ENCODE peak calls at places on chromosome 6, in five cellular contexts. One of them, this sample, is unnamed.

GRCh38 chr6:14966902-14967711 is 278.8 kb upstream of the JARID2 start:
- DNase-seq in nephron progenitor cell: no peak
- DNase-seq in testis: no peak
- DNase-seq in neural crest cell: no peak
- DNase-seq in H9: no peak
- DNase-seq in this sample: no peak

GRCh38 chr6:68760941-68761676 is 126.0 kb downstream of the ADGRB3 start:
- DNase-seq in nephron progenitor cell: no peak
- DNase-seq in testis: no peak
- DNase-seq in H9: no peak
- DNase-seq in neural crest cell: no peak
- DNase-seq in this sample: no peak

GRCh38 chr6:38612386-38612965 is 27.3 kb downstream of the BTBD9 start:
- DNase-seq in nephron progenitor cell: no peak
- DNase-seq in neural crest cell: no peak
- DNase-seq in H9: no peak
- DNase-seq in testis: no peak
- DNase-seq in this sample: no peak

GRCh38 chr6:134402372-134402984 is 84.6 kb upstream of the SGK1 start:
- DNase-seq in testis: no peak
- DNase-seq in nephron progenitor cell: no peak
- DNase-seq in H9: no peak
- DNase-seq in neural crest cell: no peak
- DNase-seq in this sample: no peak

GRCh38 chr6:2630891-2631458 is 119.7 kb downstream of the MYLK4 start:
- DNase-seq in nephron progenitor cell: no peak
- DNase-seq in H9: no peak
- DNase-seq in testis: no peak
- DNase-seq in neural crest cell: no peak
- DNase-seq in this sample: no peak

GRCh38 chr6:148739822-148740128 is 7.1 kb upstream of the UST start:
- DNase-seq in nephron progenitor cell: no peak
- DNase-seq in H9: no peak
- DNase-seq in testis: no peak
- DNase-seq in neural crest cell: no peak
- DNase-seq in this sample: no peak

GRCh38 chr6:2081155-2082138 is 164.0 kb downstream of the GMDS start:
- DNase-seq in testis: no peak
- DNase-seq in neural crest cell: no peak
- DNase-seq in H9: no peak
- DNase-seq in nephron progenitor cell: no peak
- DNase-seq in this sample: no peak

GRCh38 chr6:29603930-29604329 is 19.0 kb downstream of the OR2H2 start:
- DNase-seq in neural crest cell: no peak
- DNase-seq in H9: no peak
- DNase-seq in nephron progenitor cell: no peak
- DNase-seq in testis: no peak
- DNase-seq in this sample: no peak

GRCh38 chr6:14501240-14501639 is 383.7 kb downstream of the CD83 start:
- DNase-seq in testis: no peak
- DNase-seq in H9: no peak
- DNase-seq in nephron progenitor cell: no peak
- DNase-seq in neural crest cell: peak
- DNase-seq in this sample: no peak

GRCh38 chr6:13846841-13847240 is 32.5 kb upstream of the MCUR1 start:
- DNase-seq in testis: no peak
- DNase-seq in H9: peak
- DNase-seq in nephron progenitor cell: no peak
- DNase-seq in neural crest cell: peak
- DNase-seq in this sample: no peak

GRCh38 chr6:4313044-4313686 is 177.8 kb upstream of the ECI2 start:
- DNase-seq in nephron progenitor cell: no peak
- DNase-seq in testis: no peak
- DNase-seq in neural crest cell: no peak
- DNase-seq in H9: peak
- DNase-seq in this sample: no peak

GRCh38 chr6:3825851-3826581 is 23.2 kb upstream of the FAM50B start:
- DNase-seq in nephron progenitor cell: no peak
- DNase-seq in neural crest cell: no peak
- DNase-seq in testis: peak
- DNase-seq in H9: no peak
- DNase-seq in this sample: no peak

GRCh38 chr6:26550250-26550993 is 12.3 kb downstream of the HMGN4 start:
- DNase-seq in neural crest cell: peak
- DNase-seq in testis: peak
- DNase-seq in nephron progenitor cell: peak
- DNase-seq in H9: peak
- DNase-seq in this sample: peak

GRCh38 chr6:137823826-137824501 is 43.1 kb upstream of the TNFAIP3 start:
- DNase-seq in neural crest cell: peak
- DNase-seq in testis: peak
- DNase-seq in H9: no peak
- DNase-seq in nephron progenitor cell: peak
- DNase-seq in this sample: no peak

GRCh38 chr6:90895299-90896164 is 308.7 kb upstream of the MAP3K7 start:
- DNase-seq in nephron progenitor cell: no peak
- DNase-seq in testis: no peak
- DNase-seq in neural crest cell: no peak
- DNase-seq in H9: no peak
- DNase-seq in this sample: no peak

GRCh38 chr6:134437376-134437775 is 119.5 kb upstream of the SGK1 start:
- DNase-seq in testis: no peak
- DNase-seq in nephron progenitor cell: no peak
- DNase-seq in neural crest cell: no peak
- DNase-seq in H9: no peak
- DNase-seq in this sample: no peak

GRCh38 chr6:74731204-74731603 is 474.6 kb downstream of the COL12A1 start:
- DNase-seq in H9: no peak
- DNase-seq in nephron progenitor cell: no peak
- DNase-seq in neural crest cell: no peak
- DNase-seq in testis: no peak
- DNase-seq in this sample: no peak

GRCh38 chr6:111763381-111763780 is 109.9 kb downstream of the FYN start:
- DNase-seq in testis: no peak
- DNase-seq in nephron progenitor cell: no peak
- DNase-seq in neural crest cell: no peak
- DNase-seq in H9: no peak
- DNase-seq in this sample: no peak

GRCh38 chr6:44504321-44504761 is 116.8 kb downstream of the CDC5L start:
- DNase-seq in nephron progenitor cell: no peak
- DNase-seq in neural crest cell: no peak
- DNase-seq in testis: no peak
- DNase-seq in H9: peak
- DNase-seq in this sample: no peak

GRCh38 chr6:131652472-131652871 is 15.4 kb downstream of the ENPP3 start:
- DNase-seq in nephron progenitor cell: no peak
- DNase-seq in testis: no peak
- DNase-seq in H9: no peak
- DNase-seq in neural crest cell: no peak
- DNase-seq in this sample: no peak

GRCh38 chr6:46983007-46983411 is 59.1 kb downstream of the ADGRF1 start:
- DNase-seq in nephron progenitor cell: no peak
- DNase-seq in testis: no peak
- DNase-seq in H9: peak
- DNase-seq in neural crest cell: no peak
- DNase-seq in this sample: no peak

GRCh38 chr6:16832027-16832688 is 70.9 kb upstream of the ATXN1 start:
- DNase-seq in neural crest cell: no peak
- DNase-seq in nephron progenitor cell: no peak
- DNase-seq in H9: no peak
- DNase-seq in testis: no peak
- DNase-seq in this sample: no peak

GRCh38 chr6:40587240-40588069 is at the start of gene LRFN2:
- DNase-seq in nephron progenitor cell: peak
- DNase-seq in H9: peak
- DNase-seq in neural crest cell: peak
- DNase-seq in testis: peak
- DNase-seq in this sample: peak

GRCh38 chr6:120355822-120356221 is 978.5 kb downstream of the TBC1D32 start:
- DNase-seq in H9: no peak
- DNase-seq in neural crest cell: no peak
- DNase-seq in testis: no peak
- DNase-seq in nephron progenitor cell: no peak
- DNase-seq in this sample: no peak

GRCh38 chr6:169019727-169020491 is 233.7 kb downstream of the THBS2 start:
- DNase-seq in H9: peak
- DNase-seq in nephron progenitor cell: no peak
- DNase-seq in neural crest cell: no peak
- DNase-seq in testis: no peak
- DNase-seq in this sample: no peak

GRCh38 chr6:170460606-170461005 is 92.5 kb downstream of the PSMB1 start:
- DNase-seq in neural crest cell: no peak
- DNase-seq in nephron progenitor cell: no peak
- DNase-seq in H9: no peak
- DNase-seq in testis: no peak
- DNase-seq in this sample: no peak

GRCh38 chr6:158284340-158285210 is 27.7 kb upstream of the TULP4 start:
- DNase-seq in nephron progenitor cell: no peak
- DNase-seq in H9: peak
- DNase-seq in neural crest cell: no peak
- DNase-seq in testis: no peak
- DNase-seq in this sample: no peak

GRCh38 chr6:158631678-158632537 is 12.6 kb downstream of the DYNLT1 start:
- DNase-seq in testis: peak
- DNase-seq in neural crest cell: no peak
- DNase-seq in nephron progenitor cell: no peak
- DNase-seq in H9: no peak
- DNase-seq in this sample: no peak

GRCh38 chr6:43957273-43957672 is 170.0 kb downstream of the MRPL14 start:
- DNase-seq in neural crest cell: no peak
- DNase-seq in nephron progenitor cell: no peak
- DNase-seq in testis: no peak
- DNase-seq in H9: no peak
- DNase-seq in this sample: no peak

GRCh38 chr6:105077592-105078463 is 102.0 kb downstream of the POPDC3 start:
- DNase-seq in nephron progenitor cell: no peak
- DNase-seq in H9: no peak
- DNase-seq in testis: no peak
- DNase-seq in neural crest cell: no peak
- DNase-seq in this sample: no peak

GRCh38 chr6:28587746-28588075 is 62.0 kb downstream of the GPX5 start:
- DNase-seq in H9: no peak
- DNase-seq in testis: no peak
- DNase-seq in neural crest cell: no peak
- DNase-seq in nephron progenitor cell: peak
- DNase-seq in this sample: no peak

GRCh38 chr6:28586273-28586672 is 60.6 kb downstream of the GPX5 start:
- DNase-seq in H9: no peak
- DNase-seq in nephron progenitor cell: no peak
- DNase-seq in testis: peak
- DNase-seq in neural crest cell: no peak
- DNase-seq in this sample: no peak

GRCh38 chr6:28589952-28590340 is 64.3 kb downstream of the GPX5 start:
- DNase-seq in neural crest cell: no peak
- DNase-seq in H9: no peak
- DNase-seq in testis: no peak
- DNase-seq in nephron progenitor cell: peak
- DNase-seq in this sample: no peak

GRCh38 chr6:28587011-28587745 is 61.5 kb downstream of the GPX5 start:
- DNase-seq in neural crest cell: peak
- DNase-seq in nephron progenitor cell: peak
- DNase-seq in H9: peak
- DNase-seq in testis: peak
- DNase-seq in this sample: peak

GRCh38 chr6:28589234-28589951 is 63.7 kb downstream of the GPX5 start:
- DNase-seq in H9: peak
- DNase-seq in neural crest cell: peak
- DNase-seq in testis: peak
- DNase-seq in nephron progenitor cell: peak
- DNase-seq in this sample: peak
- TF ChIP-seq CTCF in H9: no peak
- TF ChIP-seq CTCF in neural crest cell: peak
- TF ChIP-seq CTCF in testis: no peak
- TF ChIP-seq CTCF in nephron progenitor cell: no peak
- TF ChIP-seq CTCF in this sample: no peak

GRCh38 chr6:144104898-144105487 is 9.6 kb upstream of the SF3B5 start:
- DNase-seq in H9: no peak
- DNase-seq in nephron progenitor cell: no peak
- DNase-seq in testis: peak
- DNase-seq in neural crest cell: peak
- DNase-seq in this sample: no peak
- TF ChIP-seq CTCF in H9: peak
- TF ChIP-seq CTCF in nephron progenitor cell: peak
- TF ChIP-seq CTCF in testis: peak
- TF ChIP-seq CTCF in neural crest cell: peak
- TF ChIP-seq CTCF in this sample: peak

DNA sequence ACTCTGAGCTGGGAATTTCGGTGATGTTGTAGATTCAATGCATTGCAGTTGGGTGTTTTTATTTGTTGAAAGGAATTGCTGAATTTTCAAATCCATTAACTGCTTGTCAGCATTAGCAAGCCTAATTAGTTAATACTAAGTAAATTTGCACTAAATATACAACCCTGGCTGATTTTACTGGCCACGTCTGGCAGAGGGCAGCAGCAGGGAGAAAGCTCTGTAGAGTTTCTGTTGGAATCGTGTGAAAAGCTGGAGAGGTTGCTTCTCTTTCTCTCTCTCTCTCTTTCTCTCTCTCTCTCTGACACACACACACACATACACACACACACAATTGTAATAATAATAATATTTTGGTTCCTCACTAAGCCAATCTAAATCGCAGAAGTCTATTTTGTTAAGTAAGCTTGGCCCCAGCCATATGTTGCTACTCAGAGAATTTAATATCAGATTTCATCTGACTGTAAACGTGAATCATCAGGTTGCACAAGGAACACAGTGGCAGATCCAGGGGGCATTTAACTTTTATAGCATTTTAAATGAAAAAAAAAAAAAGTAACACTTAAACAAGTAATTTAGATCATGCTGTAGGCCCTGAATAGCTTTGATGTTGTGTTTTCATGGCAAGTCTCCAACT is 289.5 kb downstream of the ESR1 start:
- DNase-seq in testis: no peak
- DNase-seq in H9: no peak
- DNase-seq in nephron progenitor cell: no peak
- DNase-seq in neural crest cell: no peak
- DNase-seq in this sample: no peak
- TF ChIP-seq CTCF in testis: no peak
- TF ChIP-seq CTCF in H9: no peak
- TF ChIP-seq CTCF in nephron progenitor cell: no peak
- TF ChIP-seq CTCF in neural crest cell: no peak
- TF ChIP-seq CTCF in this sample: no peak

DNA sequence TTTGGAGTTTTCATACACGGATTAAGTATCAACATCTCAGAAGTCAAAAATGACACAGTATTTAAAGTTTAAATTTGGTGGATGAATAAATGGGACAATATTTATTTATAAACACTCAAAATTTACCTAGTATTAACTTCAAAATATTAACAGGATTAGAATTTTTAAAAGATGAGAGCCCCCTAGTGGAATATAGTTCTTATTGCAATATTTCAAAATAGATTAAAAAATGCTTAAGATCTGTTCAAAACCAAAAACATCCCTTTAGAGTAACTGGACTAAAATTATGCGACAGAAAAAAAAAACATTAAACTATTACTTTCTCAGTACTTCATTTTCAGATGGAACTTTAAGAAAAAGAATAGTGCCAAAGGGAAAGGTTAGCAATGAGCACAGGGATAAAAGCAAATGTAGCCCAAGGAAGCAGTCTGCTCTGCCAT is 56.6 kb downstream of the SNX14 start:
- DNase-seq in testis: no peak
- DNase-seq in neural crest cell: no peak
- DNase-seq in nephron progenitor cell: no peak
- DNase-seq in H9: no peak
- DNase-seq in this sample: no peak
- TF ChIP-seq CTCF in testis: no peak
- TF ChIP-seq CTCF in neural crest cell: peak
- TF ChIP-seq CTCF in nephron progenitor cell: peak
- TF ChIP-seq CTCF in H9: peak
- TF ChIP-seq CTCF in this sample: peak